ENCODE peak calls at places on chromosomes 11 and 22, in six cellular contexts. One of them, this sample, is unnamed. For H3K9me3, the result is how much of the 10 kb centered on the place peaks cover.

GRCh38 chr11:61791737-61792309 is 576 bp downstream of the TMEM258 start:
- DNase-seq in fibroblast of lung: peak
- DNase-seq in left ventricle myocardium inferior: peak
- DNase-seq in DND-41: peak
- DNase-seq in CD4-positive, alpha-beta T cell: no peak
- DNase-seq in pancreas: peak
- DNase-seq in this sample: no peak

GRCh38 chr11:68042219-68043028 is 3.6 kb downstream of the TCIRG1 start:
- DNase-seq in CD4-positive, alpha-beta T cell: no peak
- DNase-seq in left ventricle myocardium inferior: no peak
- DNase-seq in DND-41: no peak
- DNase-seq in pancreas: peak
- DNase-seq in fibroblast of lung: no peak
- DNase-seq in this sample: no peak

GRCh38 chr11:2752204-2752772 is 52.5 kb upstream of the KCNQ1OT1 start:
- DNase-seq in pancreas: no peak
- DNase-seq in CD4-positive, alpha-beta T cell: no peak
- DNase-seq in DND-41: no peak
- DNase-seq in fibroblast of lung: no peak
- DNase-seq in left ventricle myocardium inferior: peak
- DNase-seq in this sample: no peak

GRCh38 chr11:119417726-119418540 is 5.0 kb downstream of the THY1 start:
- DNase-seq in DND-41: no peak
- DNase-seq in CD4-positive, alpha-beta T cell: no peak
- DNase-seq in fibroblast of lung: peak
- DNase-seq in left ventricle myocardium inferior: no peak
- DNase-seq in pancreas: no peak
- DNase-seq in this sample: no peak

GRCh38 chr22:37186228-37186996 is 1.6 kb downstream of the C1QTNF6 start:
- DNase-seq in left ventricle myocardium inferior: peak
- DNase-seq in DND-41: peak
- DNase-seq in CD4-positive, alpha-beta T cell: no peak
- DNase-seq in fibroblast of lung: peak
- DNase-seq in pancreas: no peak
- DNase-seq in this sample: no peak

GRCh38 chr22:32307055-32307454 is 50.6 kb upstream of the RFPL3 start:
- DNase-seq in DND-41: no peak
- DNase-seq in pancreas: no peak
- DNase-seq in left ventricle myocardium inferior: no peak
- DNase-seq in fibroblast of lung: no peak
- DNase-seq in CD4-positive, alpha-beta T cell: no peak
- DNase-seq in this sample: no peak

GRCh38 chr22:33299245-33299956 is 241.2 kb upstream of the SYN3 start:
- DNase-seq in fibroblast of lung: no peak
- DNase-seq in CD4-positive, alpha-beta T cell: no peak
- DNase-seq in pancreas: no peak
- DNase-seq in DND-41: no peak
- DNase-seq in left ventricle myocardium inferior: no peak
- DNase-seq in this sample: no peak

GRCh38 chr11:6541356-6541755 is 44.3 kb downstream of the DNHD1 start:
- DNase-seq in pancreas: no peak
- DNase-seq in left ventricle myocardium inferior: no peak
- DNase-seq in DND-41: no peak
- DNase-seq in CD4-positive, alpha-beta T cell: no peak
- DNase-seq in fibroblast of lung: no peak
- DNase-seq in this sample: no peak

GRCh38 chr11:72224587-72225410 is at the start of gene INPPL1:
- DNase-seq in pancreas: peak
- DNase-seq in left ventricle myocardium inferior: peak
- DNase-seq in DND-41: peak
- DNase-seq in CD4-positive, alpha-beta T cell: peak
- DNase-seq in fibroblast of lung: peak
- DNase-seq in this sample: no peak

GRCh38 chr22:26823966-26824365 is 166.6 kb downstream of the MIAT start:
- DNase-seq in pancreas: no peak
- DNase-seq in fibroblast of lung: no peak
- DNase-seq in CD4-positive, alpha-beta T cell: no peak
- DNase-seq in DND-41: no peak
- DNase-seq in left ventricle myocardium inferior: no peak
- DNase-seq in this sample: no peak

GRCh38 chr11:94968334-94968958 is 4.9 kb downstream of the CWC15 start:
- DNase-seq in pancreas: no peak
- DNase-seq in left ventricle myocardium inferior: no peak
- DNase-seq in fibroblast of lung: peak
- DNase-seq in DND-41: no peak
- DNase-seq in CD4-positive, alpha-beta T cell: no peak
- DNase-seq in this sample: no peak

GRCh38 chr11:28463826-28464225 is 355.6 kb downstream of the METTL15 start:
- DNase-seq in DND-41: no peak
- DNase-seq in pancreas: no peak
- DNase-seq in left ventricle myocardium inferior: no peak
- DNase-seq in CD4-positive, alpha-beta T cell: no peak
- DNase-seq in fibroblast of lung: peak
- DNase-seq in this sample: no peak

GRCh38 chr11:47390084-47390760 is 11.9 kb upstream of the SPI1 start:
- DNase-seq in left ventricle myocardium inferior: no peak
- DNase-seq in CD4-positive, alpha-beta T cell: no peak
- DNase-seq in DND-41: no peak
- DNase-seq in pancreas: no peak
- DNase-seq in fibroblast of lung: no peak
- DNase-seq in this sample: no peak

GRCh38 chr22:41687901-41688364 is 734 bp downstream of the SNU13 start:
- DNase-seq in fibroblast of lung: peak
- DNase-seq in DND-41: peak
- DNase-seq in left ventricle myocardium inferior: no peak
- DNase-seq in pancreas: peak
- DNase-seq in CD4-positive, alpha-beta T cell: no peak
- DNase-seq in this sample: no peak

GRCh38 chr11:121800704-121801516 is 315.1 kb downstream of the BLID start:
- DNase-seq in fibroblast of lung: peak
- DNase-seq in CD4-positive, alpha-beta T cell: no peak
- DNase-seq in left ventricle myocardium inferior: no peak
- DNase-seq in DND-41: no peak
- DNase-seq in pancreas: no peak
- DNase-seq in this sample: no peak

GRCh38 chr22:28411125-28411524 is 268.5 kb downstream of the TTC28 start:
- DNase-seq in left ventricle myocardium inferior: no peak
- DNase-seq in DND-41: no peak
- DNase-seq in pancreas: no peak
- DNase-seq in fibroblast of lung: no peak
- DNase-seq in CD4-positive, alpha-beta T cell: no peak
- DNase-seq in this sample: no peak

GRCh38 chr11:78605296-78605695 is 30.6 kb upstream of the NARS2 start:
- DNase-seq in pancreas: no peak
- DNase-seq in fibroblast of lung: no peak
- DNase-seq in CD4-positive, alpha-beta T cell: no peak
- DNase-seq in left ventricle myocardium inferior: no peak
- DNase-seq in DND-41: no peak
- DNase-seq in this sample: no peak

GRCh38 chr22:24975813-24976341 is 23.4 kb downstream of the KIAA1671 start:
- DNase-seq in fibroblast of lung: no peak
- DNase-seq in pancreas: no peak
- DNase-seq in CD4-positive, alpha-beta T cell: no peak
- DNase-seq in DND-41: no peak
- DNase-seq in left ventricle myocardium inferior: peak
- DNase-seq in this sample: no peak

GRCh38 chr22:44438056-44438455 is 60.0 kb downstream of the RTL6 start:
- DNase-seq in left ventricle myocardium inferior: no peak
- DNase-seq in DND-41: no peak
- DNase-seq in pancreas: no peak
- DNase-seq in fibroblast of lung: no peak
- DNase-seq in CD4-positive, alpha-beta T cell: no peak
- DNase-seq in this sample: no peak

GRCh38 chr22:11307996-11308395 is 4220.0 kb upstream of the OR11H1 start:
- DNase-seq in left ventricle myocardium inferior: no peak
- DNase-seq in DND-41: no peak
- DNase-seq in pancreas: no peak
- DNase-seq in fibroblast of lung: no peak
- DNase-seq in CD4-positive, alpha-beta T cell: no peak
- DNase-seq in this sample: no peak
- H3K9me3 ChIP-seq in left ventricle myocardium inferior: half or more
- H3K9me3 ChIP-seq in DND-41: under half
- H3K9me3 ChIP-seq in pancreas: under half
- H3K9me3 ChIP-seq in fibroblast of lung: under half
- H3K9me3 ChIP-seq in CD4-positive, alpha-beta T cell: under half
- H3K9me3 ChIP-seq in this sample: under half

GRCh38 chr22:47842119-47842518 is 1079.7 kb downstream of the TBC1D22A start:
- DNase-seq in pancreas: no peak
- DNase-seq in fibroblast of lung: no peak
- DNase-seq in DND-41: peak
- DNase-seq in left ventricle myocardium inferior: no peak
- DNase-seq in CD4-positive, alpha-beta T cell: no peak
- DNase-seq in this sample: no peak

GRCh38 chr22:47847281-47847890 is 1084.9 kb downstream of the TBC1D22A start:
- DNase-seq in DND-41: no peak
- DNase-seq in CD4-positive, alpha-beta T cell: no peak
- DNase-seq in pancreas: no peak
- DNase-seq in left ventricle myocardium inferior: no peak
- DNase-seq in fibroblast of lung: no peak
- DNase-seq in this sample: no peak

GRCh38 chr22:47848384-47848920 is 1086.0 kb downstream of the TBC1D22A start:
- DNase-seq in fibroblast of lung: no peak
- DNase-seq in pancreas: no peak
- DNase-seq in DND-41: no peak
- DNase-seq in left ventricle myocardium inferior: no peak
- DNase-seq in CD4-positive, alpha-beta T cell: no peak
- DNase-seq in this sample: no peak

GRCh38 chr22:47850644-47851151 is 1088.2 kb downstream of the TBC1D22A start:
- DNase-seq in pancreas: no peak
- DNase-seq in CD4-positive, alpha-beta T cell: no peak
- DNase-seq in left ventricle myocardium inferior: no peak
- DNase-seq in DND-41: no peak
- DNase-seq in fibroblast of lung: peak
- DNase-seq in this sample: no peak

DNA sequence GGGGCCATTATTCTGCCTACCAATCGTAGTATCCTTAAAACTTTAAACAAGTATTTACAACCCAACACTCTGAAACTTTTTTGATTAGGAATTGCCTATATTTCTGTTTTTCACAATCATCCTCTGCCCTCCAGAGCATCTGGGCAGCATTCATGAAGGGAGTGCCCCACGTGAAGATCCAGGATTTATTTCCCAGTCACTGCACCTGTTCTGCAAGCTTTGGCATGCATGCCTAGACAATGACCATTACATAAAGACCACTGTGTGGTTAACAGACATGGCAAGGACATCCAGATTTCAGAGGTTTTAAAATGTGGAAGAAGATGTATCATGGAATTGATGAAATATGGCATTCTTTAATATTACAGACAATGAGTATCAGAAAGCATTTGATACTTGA is 1083.8 kb downstream of the TBC1D22A start:
- DNase-seq in fibroblast of lung: no peak
- DNase-seq in left ventricle myocardium inferior: no peak
- DNase-seq in DND-41: no peak
- DNase-seq in pancreas: no peak
- DNase-seq in CD4-positive, alpha-beta T cell: no peak
- DNase-seq in this sample: no peak
- H3K9me3 ChIP-seq in fibroblast of lung: under half
- H3K9me3 ChIP-seq in left ventricle myocardium inferior: under half
- H3K9me3 ChIP-seq in DND-41: under half
- H3K9me3 ChIP-seq in pancreas: under half
- H3K9me3 ChIP-seq in CD4-positive, alpha-beta T cell: under half
- H3K9me3 ChIP-seq in this sample: under half

DNA sequence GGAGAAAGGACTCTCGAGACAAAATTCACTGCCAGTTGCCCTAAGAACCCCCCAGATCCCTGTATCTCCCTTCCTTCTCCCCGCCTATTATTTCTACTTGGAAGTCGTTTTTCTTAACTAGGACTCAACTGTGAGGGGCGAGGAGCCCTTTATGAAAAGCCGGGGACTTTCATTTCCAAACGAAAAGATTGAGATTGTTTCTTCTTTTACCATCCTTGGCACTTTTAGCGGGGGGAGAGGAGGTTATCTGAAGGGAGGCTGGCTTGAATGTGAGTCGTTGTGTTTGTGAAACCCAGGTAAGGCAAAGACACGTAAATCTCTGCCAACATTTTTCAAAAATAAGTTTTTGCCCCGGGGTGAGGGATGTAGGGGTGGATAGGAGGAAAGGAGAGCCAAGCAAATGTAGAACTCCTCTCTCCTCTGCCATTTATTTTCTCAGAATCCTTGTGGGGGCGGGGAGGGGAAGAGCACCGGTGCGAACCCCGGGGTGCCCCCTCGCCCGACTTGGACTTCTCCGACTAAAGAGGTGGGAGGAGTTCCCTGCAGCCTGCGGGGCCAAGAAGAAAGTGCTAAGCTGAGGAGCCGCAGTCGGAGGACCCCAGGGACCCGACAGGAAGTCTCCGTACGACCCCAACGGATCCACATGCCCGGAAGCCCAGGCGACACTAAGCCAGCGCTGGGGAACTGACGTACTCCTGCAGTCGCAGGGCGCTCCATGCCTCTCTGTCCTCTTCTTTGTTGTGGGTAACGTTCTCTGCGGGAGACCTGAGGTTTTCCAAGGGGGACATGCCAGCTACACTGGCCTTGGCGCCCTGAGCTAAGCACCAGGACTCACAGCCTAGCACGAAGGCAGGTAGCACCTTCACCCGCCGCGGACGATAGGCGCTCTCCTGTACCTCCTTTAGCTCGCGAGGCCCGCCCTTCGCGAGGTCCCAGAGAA is 2.3 kb upstream of the WT1 start:
- DNase-seq in DND-41: no peak
- DNase-seq in pancreas: no peak
- DNase-seq in fibroblast of lung: no peak
- DNase-seq in CD4-positive, alpha-beta T cell: no peak
- DNase-seq in left ventricle myocardium inferior: no peak
- DNase-seq in this sample: no peak
- H3K9me3 ChIP-seq in DND-41: under half
- H3K9me3 ChIP-seq in pancreas: under half
- H3K9me3 ChIP-seq in fibroblast of lung: under half
- H3K9me3 ChIP-seq in CD4-positive, alpha-beta T cell: under half
- H3K9me3 ChIP-seq in left ventricle myocardium inferior: under half
- H3K9me3 ChIP-seq in this sample: under half

GRCh38 chr22:48827228-48827810 is 1000.4 kb downstream of the BRD1 start:
- DNase-seq in DND-41: no peak
- DNase-seq in pancreas: no peak
- DNase-seq in CD4-positive, alpha-beta T cell: no peak
- DNase-seq in left ventricle myocardium inferior: no peak
- DNase-seq in fibroblast of lung: no peak
- DNase-seq in this sample: no peak
- H3K9me3 ChIP-seq in DND-41: under half
- H3K9me3 ChIP-seq in pancreas: under half
- H3K9me3 ChIP-seq in CD4-positive, alpha-beta T cell: under half
- H3K9me3 ChIP-seq in left ventricle myocardium inferior: under half
- H3K9me3 ChIP-seq in fibroblast of lung: under half
- H3K9me3 ChIP-seq in this sample: under half

GRCh38 chr11:105051559-105051958 is 6.4 kb upstream of the CARD16 start:
- DNase-seq in fibroblast of lung: no peak
- DNase-seq in CD4-positive, alpha-beta T cell: no peak
- DNase-seq in DND-41: no peak
- DNase-seq in pancreas: no peak
- DNase-seq in left ventricle myocardium inferior: no peak
- DNase-seq in this sample: no peak
- H3K9me3 ChIP-seq in fibroblast of lung: under half
- H3K9me3 ChIP-seq in CD4-positive, alpha-beta T cell: under half
- H3K9me3 ChIP-seq in DND-41: under half
- H3K9me3 ChIP-seq in pancreas: under half
- H3K9me3 ChIP-seq in left ventricle myocardium inferior: under half
- H3K9me3 ChIP-seq in this sample: under half

GRCh38 chr11:50298182-50298988 is 265.7 kb downstream of the OR4C45 start:
- DNase-seq in fibroblast of lung: no peak
- DNase-seq in DND-41: no peak
- DNase-seq in left ventricle myocardium inferior: peak
- DNase-seq in pancreas: no peak
- DNase-seq in CD4-positive, alpha-beta T cell: no peak
- DNase-seq in this sample: no peak
- H3K9me3 ChIP-seq in fibroblast of lung: under half
- H3K9me3 ChIP-seq in DND-41: under half
- H3K9me3 ChIP-seq in left ventricle myocardium inferior: under half
- H3K9me3 ChIP-seq in pancreas: under half
- H3K9me3 ChIP-seq in CD4-positive, alpha-beta T cell: under half
- H3K9me3 ChIP-seq in this sample: under half

This sample was measured in T-helper 17 cell.